ENCODE peak calls at places on chromosomes 4 and X, in seven cellular contexts. One of them, this sample, is unnamed.
A peak's percentile ranks its signal among the peaks of the same experiment; 100 is the strongest.

GRCh38 chr4:141352775-141353544 is 132.3 kb downstream of the ZNF330 start:
- DNase-seq in GM12878: no peak
- DNase-seq in H1: no peak
- DNase-seq in HepG2: no peak
- DNase-seq in HCT116: no peak
- DNase-seq in K562: peak; percentile 32
- DNase-seq in SK-N-SH: no peak
- DNase-seq in this sample: no peak

GRCh38 chrX:123408856-123409737 is 225.0 kb downstream of the GRIA3 start:
- DNase-seq in SK-N-SH: no peak
- DNase-seq in K562: no peak
- DNase-seq in HCT116: no peak
- DNase-seq in GM12878: peak; percentile 57
- DNase-seq in HepG2: no peak
- DNase-seq in H1: no peak
- DNase-seq in this sample: no peak

GRCh38 chr4:113114884-113115283 is 65.4 kb downstream of the ANK2 start:
- DNase-seq in HepG2: no peak
- DNase-seq in K562: no peak
- DNase-seq in HCT116: no peak
- DNase-seq in SK-N-SH: no peak
- DNase-seq in H1: no peak
- DNase-seq in GM12878: no peak
- DNase-seq in this sample: no peak

GRCh38 chrX:298993-299392 is 17.8 kb downstream of the PLCXD1 start:
- DNase-seq in SK-N-SH: no peak
- DNase-seq in HCT116: no peak
- DNase-seq in K562: no peak
- DNase-seq in HepG2: no peak
- DNase-seq in GM12878: no peak
- DNase-seq in H1: no peak
- DNase-seq in this sample: no peak

GRCh38 chrX:63718010-63718694 is 66.9 kb downstream of the ARHGEF9 start:
- DNase-seq in GM12878: no peak
- DNase-seq in HepG2: no peak
- DNase-seq in SK-N-SH: no peak
- DNase-seq in HCT116: no peak
- DNase-seq in K562: no peak
- DNase-seq in H1: no peak
- DNase-seq in this sample: no peak

GRCh38 chr4:69748176-69748575 is 12.2 kb downstream of the SULT1B1 start:
- DNase-seq in H1: no peak
- DNase-seq in GM12878: no peak
- DNase-seq in HCT116: no peak
- DNase-seq in HepG2: no peak
- DNase-seq in SK-N-SH: no peak
- DNase-seq in K562: no peak
- DNase-seq in this sample: no peak

GRCh38 chr4:182175788-182176519 is 67.2 kb upstream of the TENM3 start:
- DNase-seq in K562: no peak
- DNase-seq in HepG2: no peak
- DNase-seq in HCT116: no peak
- DNase-seq in GM12878: no peak
- DNase-seq in H1: no peak
- DNase-seq in SK-N-SH: no peak
- DNase-seq in this sample: no peak

GRCh38 chr4:168908093-168908492 is 102.0 kb downstream of the CBR4 start:
- DNase-seq in SK-N-SH: no peak
- DNase-seq in GM12878: no peak
- DNase-seq in HCT116: no peak
- DNase-seq in K562: no peak
- DNase-seq in HepG2: no peak
- DNase-seq in H1: no peak
- DNase-seq in this sample: no peak

GRCh38 chr4:105179539-105180401 is 33.1 kb downstream of the TET2 start:
- DNase-seq in HCT116: no peak
- DNase-seq in SK-N-SH: no peak
- DNase-seq in H1: no peak
- DNase-seq in GM12878: no peak
- DNase-seq in HepG2: peak; percentile 46
- DNase-seq in K562: no peak
- DNase-seq in this sample: no peak

GRCh38 chr4:39243462-39243861 is 61.1 kb downstream of the WDR19 start:
- DNase-seq in K562: no peak
- DNase-seq in SK-N-SH: no peak
- DNase-seq in H1: no peak
- DNase-seq in GM12878: no peak
- DNase-seq in HepG2: no peak
- DNase-seq in HCT116: no peak
- DNase-seq in this sample: no peak

GRCh38 chrX:154436597-154437397 is at the start of gene GDI1:
- DNase-seq in K562: peak; percentile 66
- DNase-seq in HepG2: no peak
- DNase-seq in GM12878: no peak
- DNase-seq in SK-N-SH: peak; percentile 91
- DNase-seq in HCT116: no peak
- DNase-seq in H1: peak; percentile 57
- DNase-seq in this sample: peak; percentile 49

GRCh38 chr4:33073811-33074210 is 2353.6 kb downstream of the PCDH7 start:
- DNase-seq in K562: no peak
- DNase-seq in SK-N-SH: no peak
- DNase-seq in HepG2: no peak
- DNase-seq in H1: no peak
- DNase-seq in GM12878: no peak
- DNase-seq in HCT116: no peak
- DNase-seq in this sample: no peak

GRCh38 chrX:3442685-3443084 is 96.2 kb upstream of the MXRA5 start:
- DNase-seq in HCT116: no peak
- DNase-seq in GM12878: no peak
- DNase-seq in HepG2: no peak
- DNase-seq in H1: no peak
- DNase-seq in SK-N-SH: no peak
- DNase-seq in K562: no peak
- DNase-seq in this sample: no peak
- TF ChIP-seq JUND in HCT116: no peak
- TF ChIP-seq JUND in GM12878: no peak
- TF ChIP-seq JUND in HepG2: no peak
- TF ChIP-seq JUND in H1: no peak
- TF ChIP-seq JUND in SK-N-SH: no peak
- TF ChIP-seq JUND in K562: no peak
- TF ChIP-seq JUND in this sample: no peak

DNA sequence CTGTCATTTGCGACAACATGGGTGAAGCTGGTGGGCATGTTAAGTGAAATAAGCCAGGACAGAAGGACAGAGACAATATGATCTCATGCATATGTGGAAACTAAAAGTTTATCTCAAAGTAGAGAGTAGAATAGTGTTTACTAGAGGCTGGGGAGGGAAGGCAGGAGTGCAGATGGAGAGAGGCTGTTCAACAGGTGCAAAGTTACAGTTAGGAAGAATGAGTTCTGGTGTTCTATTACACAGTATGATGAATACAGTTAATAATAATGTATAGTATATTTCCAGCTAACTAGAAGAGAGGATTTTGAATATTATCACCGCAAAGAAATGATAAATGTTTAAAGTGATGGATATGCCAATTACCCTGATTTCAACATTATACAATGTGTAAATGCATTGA is 69.8 kb downstream of the FBXL5 start:
- DNase-seq in GM12878: no peak
- DNase-seq in HepG2: no peak
- DNase-seq in SK-N-SH: no peak
- DNase-seq in K562: no peak
- DNase-seq in HCT116: no peak
- DNase-seq in H1: no peak
- DNase-seq in this sample: no peak
- TF ChIP-seq JUND in GM12878: no peak
- TF ChIP-seq JUND in HepG2: no peak
- TF ChIP-seq JUND in SK-N-SH: no peak
- TF ChIP-seq JUND in K562: no peak
- TF ChIP-seq JUND in HCT116: no peak
- TF ChIP-seq JUND in H1: no peak
- TF ChIP-seq JUND in this sample: no peak

DNA sequence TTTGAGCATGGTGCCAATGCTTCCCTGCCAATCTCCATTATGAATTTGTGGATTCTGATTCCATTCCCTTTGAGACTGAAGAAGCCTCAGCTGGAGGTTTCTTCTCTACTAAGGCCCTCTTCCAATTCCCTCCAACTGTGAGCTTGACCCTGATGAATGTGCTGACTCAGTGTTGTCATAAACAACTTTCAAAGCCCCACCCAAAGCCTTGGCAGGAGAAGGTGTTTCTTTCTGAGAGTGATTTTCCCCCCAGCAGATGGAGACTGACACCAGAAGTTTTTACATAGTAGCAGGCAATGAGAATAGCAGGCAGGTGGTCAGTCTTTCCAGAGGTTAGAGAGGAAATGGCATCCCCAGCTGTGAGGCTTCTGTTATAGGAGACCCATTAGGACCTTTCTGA is 53.1 kb downstream of the OCRL start:
- DNase-seq in SK-N-SH: no peak
- DNase-seq in H1: no peak
- DNase-seq in HepG2: no peak
- DNase-seq in HCT116: no peak
- DNase-seq in K562: peak; percentile 62
- DNase-seq in GM12878: no peak
- DNase-seq in this sample: no peak
- TF ChIP-seq JUND in SK-N-SH: no peak
- TF ChIP-seq JUND in H1: no peak
- TF ChIP-seq JUND in HepG2: no peak
- TF ChIP-seq JUND in HCT116: no peak
- TF ChIP-seq JUND in K562: no peak
- TF ChIP-seq JUND in GM12878: no peak
- TF ChIP-seq JUND in this sample: no peak

GRCh38 chr4:186144596-186145569 is 40.4 kb downstream of the FAM149A start:
- DNase-seq in K562: peak; percentile 20
- DNase-seq in HepG2: no peak
- DNase-seq in SK-N-SH: peak; percentile 92
- DNase-seq in HCT116: no peak
- DNase-seq in GM12878: no peak
- DNase-seq in H1: peak; percentile 82
- DNase-seq in this sample: peak; percentile 55

GRCh38 chr4:186148335-186148975 is 42.9 kb upstream of the CYP4V2 start:
- DNase-seq in H1: no peak
- DNase-seq in GM12878: no peak
- DNase-seq in HepG2: no peak
- DNase-seq in K562: no peak
- DNase-seq in SK-N-SH: no peak
- DNase-seq in HCT116: no peak
- DNase-seq in this sample: no peak

GRCh38 chr4:186149872-186150271 is 41.5 kb upstream of the CYP4V2 start:
- DNase-seq in H1: peak; percentile 87
- DNase-seq in GM12878: no peak
- DNase-seq in K562: peak; percentile 58
- DNase-seq in HepG2: peak; percentile 39
- DNase-seq in SK-N-SH: no peak
- DNase-seq in HCT116: no peak
- DNase-seq in this sample: no peak

GRCh38 chr4:186146443-186146842 is 41.9 kb downstream of the FAM149A start:
- DNase-seq in K562: no peak
- DNase-seq in SK-N-SH: no peak
- DNase-seq in HCT116: no peak
- DNase-seq in H1: no peak
- DNase-seq in HepG2: no peak
- DNase-seq in GM12878: no peak
- DNase-seq in this sample: no peak

GRCh38 chr4:186144180-186144579 is 39.7 kb downstream of the FAM149A start:
- DNase-seq in SK-N-SH: peak; percentile 76
- DNase-seq in HepG2: no peak
- DNase-seq in HCT116: no peak
- DNase-seq in GM12878: no peak
- DNase-seq in K562: no peak
- DNase-seq in H1: peak; percentile 59
- DNase-seq in this sample: peak; percentile 49
- TF ChIP-seq JUND in SK-N-SH: no peak
- TF ChIP-seq JUND in HepG2: no peak
- TF ChIP-seq JUND in HCT116: no peak
- TF ChIP-seq JUND in GM12878: no peak
- TF ChIP-seq JUND in K562: no peak
- TF ChIP-seq JUND in H1: no peak
- TF ChIP-seq JUND in this sample: no peak

DNA sequence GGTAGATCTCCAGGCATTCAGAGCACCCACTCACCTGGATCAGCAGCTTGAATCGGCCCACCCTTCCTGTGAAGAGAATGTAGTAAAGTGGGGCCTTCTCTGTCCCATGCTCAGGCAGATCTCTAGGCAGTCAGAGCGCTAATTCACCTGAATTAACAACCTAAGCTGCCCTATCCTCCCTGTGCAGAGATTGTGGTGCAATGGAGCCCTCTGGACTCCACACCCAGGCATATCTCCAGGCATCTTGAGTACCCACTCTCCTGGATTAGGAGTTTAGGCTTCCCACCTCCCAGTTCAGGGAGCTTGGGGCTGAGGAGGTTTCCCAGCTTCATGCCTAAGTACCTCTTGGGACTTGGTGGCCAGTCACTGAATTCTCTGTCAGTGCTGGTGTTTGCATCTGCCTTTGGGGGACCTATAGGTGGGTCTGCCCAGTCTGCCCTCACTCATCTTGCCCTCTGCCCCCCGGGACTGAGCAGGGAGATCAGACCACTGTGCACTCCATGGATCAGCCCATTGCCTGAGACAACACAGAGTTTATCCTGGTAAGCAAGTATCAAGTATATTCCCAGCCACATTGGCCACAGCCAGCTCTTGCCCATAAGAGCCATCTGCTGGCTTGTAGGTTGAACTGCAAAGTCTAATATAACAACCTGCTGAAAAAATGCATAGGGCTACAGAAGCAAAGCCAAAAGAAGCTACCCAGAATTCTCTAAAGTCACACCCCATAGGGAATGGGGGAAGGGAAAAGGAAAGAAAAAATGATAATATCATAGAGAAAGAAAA is 372.9 kb downstream of the KLHL13 start:
- DNase-seq in K562: no peak
- DNase-seq in HepG2: peak; percentile 1
- DNase-seq in HCT116: no peak
- DNase-seq in SK-N-SH: peak; percentile 22
- DNase-seq in H1: no peak
- DNase-seq in GM12878: no peak
- DNase-seq in this sample: peak; percentile 40
- TF ChIP-seq JUND in K562: no peak
- TF ChIP-seq JUND in HepG2: no peak
- TF ChIP-seq JUND in HCT116: no peak
- TF ChIP-seq JUND in SK-N-SH: no peak
- TF ChIP-seq JUND in H1: no peak
- TF ChIP-seq JUND in GM12878: no peak
- TF ChIP-seq JUND in this sample: no peak

GRCh38 chr4:184887333-184887732 is 61.6 kb upstream of the ACSL1 start:
- DNase-seq in SK-N-SH: no peak
- DNase-seq in H1: no peak
- DNase-seq in K562: no peak
- DNase-seq in HepG2: no peak
- DNase-seq in GM12878: no peak
- DNase-seq in HCT116: no peak
- DNase-seq in this sample: no peak
- TF ChIP-seq JUND in SK-N-SH: no peak
- TF ChIP-seq JUND in H1: no peak
- TF ChIP-seq JUND in K562: no peak
- TF ChIP-seq JUND in HepG2: no peak
- TF ChIP-seq JUND in GM12878: no peak
- TF ChIP-seq JUND in HCT116: no peak
- TF ChIP-seq JUND in this sample: no peak

GRCh38 chrX:41339148-41339547 is 5.2 kb downstream of the DDX3X start:
- DNase-seq in H1: no peak
- DNase-seq in HepG2: no peak
- DNase-seq in HCT116: no peak
- DNase-seq in GM12878: no peak
- DNase-seq in K562: no peak
- DNase-seq in SK-N-SH: no peak
- DNase-seq in this sample: no peak
- TF ChIP-seq JUND in H1: no peak
- TF ChIP-seq JUND in HepG2: no peak
- TF ChIP-seq JUND in HCT116: no peak
- TF ChIP-seq JUND in GM12878: no peak
- TF ChIP-seq JUND in K562: no peak
- TF ChIP-seq JUND in SK-N-SH: no peak
- TF ChIP-seq JUND in this sample: no peak

This sample was measured in T47D.